ENCODE peak calls at places on chromosomes 1 and 21, in seven cellular contexts. U is EL; R is activated naive CD8-positive, alpha-beta T cell treated with anti-CD3 and anti-CD28 coated beads for 36 hours; A is cardiac muscle cell; X is caudate nucleus; M is nephron progenitor cell; O is thoracic aorta. C is an unnamed sample.

GRCh38 chr1:203650012-203650836 is 23.6 kb downstream of the ATP2B4 start:
- DNase-seq in R (peak), A (peak), O (no peak), M (peak), U (peak), X (no peak), C (no peak)

GRCh38 chr1:180527270-180527669 is 24.9 kb upstream of the ACBD6 start:
- DNase-seq in X (no peak), A (peak), R (no peak), M (no peak), U (peak), O (peak), C (no peak)

GRCh38 chr1:71170925-71171324 is 90.1 kb upstream of the ZRANB2 start:
- DNase-seq in R (no peak), U (no peak), M (no peak), A (peak), O (no peak), X (no peak), C (no peak)

GRCh38 chr1:63663301-63663700 is 70.1 kb downstream of the PGM1 start:
- DNase-seq in X (no peak), A (no peak), O (no peak), R (no peak), M (no peak), U (peak), C (no peak)

GRCh38 chr1:36115200-36115669 is 9.8 kb downstream of the COL8A2 start:
- DNase-seq in U (peak), M (peak), R (no peak), A (peak), O (peak), X (no peak), C (peak)

GRCh38 chr1:246267896-246268295 is 239.2 kb downstream of the SMYD3 start:
- DNase-seq in X (no peak), A (no peak), U (no peak), M (no peak), O (no peak), R (no peak), C (no peak)

GRCh38 chr21:42021751-42022430 is 11.7 kb upstream of the ZBTB21 start:
- DNase-seq in M (peak), A (no peak), R (no peak), O (no peak), X (no peak), U (no peak), C (no peak)

GRCh38 chr1:156379420-156380165 is 10.6 kb downstream of the RHBG start:
- DNase-seq in U (peak), M (no peak), R (no peak), A (peak), O (no peak), X (no peak), C (no peak)

GRCh38 chr1:36816348-36816747 is 218.0 kb downstream of the GRIK3 start:
- DNase-seq in U (no peak), R (no peak), A (no peak), X (no peak), O (no peak), M (no peak), C (no peak)

GRCh38 chr1:62900566-62900965 is 116.6 kb downstream of the ATG4C start:
- DNase-seq in R (no peak), U (no peak), O (no peak), X (no peak), M (no peak), A (no peak), C (no peak)

GRCh38 chr1:42981871-42982270 is 23.2 kb upstream of the SLC2A1 start:
- DNase-seq in U (no peak), X (no peak), M (no peak), R (no peak), A (no peak), O (no peak), C (no peak)

GRCh38 chr21:33286600-33287456 is 20.7 kb downstream of the IL10RB start:
- DNase-seq in O (no peak), M (no peak), U (peak), X (no peak), A (peak), R (no peak), C (no peak)

GRCh38 chr1:182833271-182833670 is 5.9 kb upstream of the DHX9 start:
- DNase-seq in U (peak), X (no peak), O (no peak), M (no peak), A (peak), R (no peak), C (no peak)